ENCODE peak calls at places on chromosomes 7 and 10, in four cellular contexts. C, X, P and H are unnamed samples.

GRCh38 chr10:62803993-62804383 is 532 bp upstream of the ADO start:
- DNase-seq in X (no peak), C (no peak), P (no peak), H (no peak)

GRCh38 chr7:132574281-132574680 is 2.0 kb downstream of the PLXNA4 start:
- DNase-seq in C (no peak), P (no peak), X (no peak), H (no peak)

GRCh38 chr7:98921608-98922372 is 43.5 kb downstream of the TRRAP start:
- DNase-seq in P (no peak), X (no peak), C (peak), H (no peak)

GRCh38 chr7:35617076-35617475 is 77.9 kb downstream of the HERPUD2 start:
- DNase-seq in X (no peak), C (peak), P (no peak), H (no peak)

GRCh38 chr7:71746004-71746403 is 614.1 kb downstream of the GALNT17 start:
- DNase-seq in C (no peak), X (no peak), P (no peak), H (no peak)

GRCh38 chr10:100805543-100806355 is 60.4 kb downstream of the PAX2 start:
- DNase-seq in C (no peak), X (no peak), P (no peak), H (no peak)

GRCh38 chr7:73437699-73438416 is 4.3 kb downstream of the FZD9 start:
- DNase-seq in C (peak), P (peak), X (no peak), H (no peak)

GRCh38 chr10:99329238-99329890 is at the start of gene CNNM1:
- DNase-seq in P (peak), C (peak), X (peak), H (no peak)

GRCh38 chr7:107534139-107534538 is 29.6 kb downstream of the COG5 start:
- DNase-seq in X (no peak), P (no peak), C (no peak), H (no peak)

GRCh38 chr10:97714401-97715258 is 1.1 kb downstream of the MARVELD1 start:
- DNase-seq in C (peak), P (peak), X (peak), H (peak)

GRCh38 chr10:125146791-125147604 is 13.4 kb downstream of the CTBP2 start:
- DNase-seq in P (peak), X (no peak), C (peak), H (no peak)

GRCh38 chr10:110007171-110007700 is 548 bp upstream of the ADD3 start:
- DNase-seq in C (peak), P (peak), X (no peak), H (peak)

GRCh38 chr10:101011517-101012423 is 12.2 kb downstream of the LZTS2 start:
- DNase-seq in P (no peak), C (peak), X (no peak), H (no peak)

GRCh38 chr7:93044147-93044810 is 73.5 kb downstream of the SAMD9 start:
- DNase-seq in P (peak), C (peak), X (no peak), H (no peak)